ENCODE peak calls at places on chromosomes 11 and 22, in six cellular contexts. One of them, this sample, is unnamed.

GRCh38 chr22:42041784-42042183 is 28.8 kb downstream of the NAGA start:
- DNase-seq in brain microvascular endothelial cell: no peak
- DNase-seq in thoracic aorta: no peak
- DNase-seq in IMR-90: no peak
- DNase-seq in psoas muscle: no peak
- DNase-seq in BJ: no peak
- DNase-seq in this sample: no peak

GRCh38 chr11:11265994-11266606 is 87.0 kb downstream of the CSNK2A3 start:
- DNase-seq in brain microvascular endothelial cell: peak
- DNase-seq in thoracic aorta: no peak
- DNase-seq in IMR-90: peak
- DNase-seq in psoas muscle: peak
- DNase-seq in BJ: no peak
- DNase-seq in this sample: no peak

GRCh38 chr22:40345271-40345670 is 1.0 kb upstream of the ADSL start:
- DNase-seq in brain microvascular endothelial cell: no peak
- DNase-seq in thoracic aorta: no peak
- DNase-seq in IMR-90: peak
- DNase-seq in psoas muscle: peak
- DNase-seq in BJ: no peak
- DNase-seq in this sample: no peak

GRCh38 chr11:123590296-123590912 is 64.0 kb downstream of the SCN3B start:
- DNase-seq in brain microvascular endothelial cell: peak
- DNase-seq in thoracic aorta: no peak
- DNase-seq in IMR-90: peak
- DNase-seq in psoas muscle: peak
- DNase-seq in BJ: peak
- DNase-seq in this sample: peak

GRCh38 chr11:444397-445144 is 2.8 kb upstream of the ANO9 start:
- DNase-seq in brain microvascular endothelial cell: no peak
- DNase-seq in thoracic aorta: no peak
- DNase-seq in IMR-90: peak
- DNase-seq in psoas muscle: peak
- DNase-seq in BJ: peak
- DNase-seq in this sample: no peak

GRCh38 chr11:45543808-45544422 is 121.5 kb downstream of the CHST1 start:
- DNase-seq in brain microvascular endothelial cell: no peak
- DNase-seq in thoracic aorta: no peak
- DNase-seq in IMR-90: peak
- DNase-seq in psoas muscle: no peak
- DNase-seq in BJ: no peak
- DNase-seq in this sample: no peak

GRCh38 chr11:3707176-3707575 is 36.0 kb upstream of the CHRNA10 start:
- DNase-seq in brain microvascular endothelial cell: no peak
- DNase-seq in thoracic aorta: no peak
- DNase-seq in IMR-90: no peak
- DNase-seq in psoas muscle: no peak
- DNase-seq in BJ: peak
- DNase-seq in this sample: no peak

GRCh38 chr11:88469828-88470227 is 132.3 kb upstream of the CTSC start:
- DNase-seq in brain microvascular endothelial cell: no peak
- DNase-seq in thoracic aorta: no peak
- DNase-seq in IMR-90: peak
- DNase-seq in psoas muscle: no peak
- DNase-seq in BJ: no peak
- DNase-seq in this sample: no peak

DNA sequence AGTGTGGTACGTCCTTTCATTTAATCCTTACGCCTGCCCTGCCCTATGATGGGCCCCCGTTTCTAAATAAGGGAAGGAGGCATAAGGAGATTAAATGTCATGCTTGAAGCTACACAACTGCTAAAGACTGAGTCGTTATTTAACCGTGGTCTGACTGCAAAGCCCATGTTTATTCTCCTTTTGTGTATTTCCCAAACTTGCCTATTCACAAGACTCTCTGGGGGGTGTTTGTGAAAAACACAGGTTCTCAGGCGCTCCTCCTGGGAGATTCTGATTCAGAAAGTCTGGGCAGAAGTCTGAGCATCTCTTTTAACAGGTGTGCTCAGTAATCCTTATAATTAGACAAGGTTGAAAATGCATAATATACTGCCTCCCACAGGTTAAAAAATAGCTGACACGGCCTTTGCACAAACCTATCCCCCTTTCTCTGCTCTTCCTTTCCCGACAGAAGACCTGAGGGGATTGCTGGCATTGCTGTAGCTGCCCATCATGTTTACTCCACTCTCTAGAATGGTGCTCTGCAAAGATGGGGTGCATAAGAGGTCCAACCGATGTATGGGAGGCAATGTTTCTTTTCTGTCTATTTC is 56.4 kb upstream of the ZBTB44 start:
- DNase-seq in brain microvascular endothelial cell: no peak
- DNase-seq in thoracic aorta: no peak
- DNase-seq in IMR-90: no peak
- DNase-seq in psoas muscle: no peak
- DNase-seq in BJ: no peak
- DNase-seq in this sample: no peak
- TF ChIP-seq CTCF in brain microvascular endothelial cell: peak
- TF ChIP-seq CTCF in thoracic aorta: no peak
- TF ChIP-seq CTCF in IMR-90: no peak
- TF ChIP-seq CTCF in psoas muscle: no peak
- TF ChIP-seq CTCF in BJ: no peak
- TF ChIP-seq CTCF in this sample: peak

GRCh38 chr11:61007383-61007970 is 36.0 kb downstream of the CD6 start:
- DNase-seq in brain microvascular endothelial cell: no peak
- DNase-seq in thoracic aorta: no peak
- DNase-seq in IMR-90: no peak
- DNase-seq in psoas muscle: no peak
- DNase-seq in BJ: no peak
- DNase-seq in this sample: no peak

GRCh38 chr11:61008971-61009370 is 37.5 kb downstream of the CD6 start:
- DNase-seq in brain microvascular endothelial cell: no peak
- DNase-seq in thoracic aorta: no peak
- DNase-seq in IMR-90: no peak
- DNase-seq in psoas muscle: no peak
- DNase-seq in BJ: no peak
- DNase-seq in this sample: no peak

GRCh38 chr11:61009392-61010275 is 38.2 kb downstream of the CD6 start:
- DNase-seq in brain microvascular endothelial cell: no peak
- DNase-seq in thoracic aorta: no peak
- DNase-seq in IMR-90: no peak
- DNase-seq in psoas muscle: no peak
- DNase-seq in BJ: no peak
- DNase-seq in this sample: no peak

GRCh38 chr11:61010466-61011238 is 39.2 kb downstream of the CD6 start:
- DNase-seq in brain microvascular endothelial cell: no peak
- DNase-seq in thoracic aorta: no peak
- DNase-seq in IMR-90: no peak
- DNase-seq in psoas muscle: no peak
- DNase-seq in BJ: no peak
- DNase-seq in this sample: no peak

DNA sequence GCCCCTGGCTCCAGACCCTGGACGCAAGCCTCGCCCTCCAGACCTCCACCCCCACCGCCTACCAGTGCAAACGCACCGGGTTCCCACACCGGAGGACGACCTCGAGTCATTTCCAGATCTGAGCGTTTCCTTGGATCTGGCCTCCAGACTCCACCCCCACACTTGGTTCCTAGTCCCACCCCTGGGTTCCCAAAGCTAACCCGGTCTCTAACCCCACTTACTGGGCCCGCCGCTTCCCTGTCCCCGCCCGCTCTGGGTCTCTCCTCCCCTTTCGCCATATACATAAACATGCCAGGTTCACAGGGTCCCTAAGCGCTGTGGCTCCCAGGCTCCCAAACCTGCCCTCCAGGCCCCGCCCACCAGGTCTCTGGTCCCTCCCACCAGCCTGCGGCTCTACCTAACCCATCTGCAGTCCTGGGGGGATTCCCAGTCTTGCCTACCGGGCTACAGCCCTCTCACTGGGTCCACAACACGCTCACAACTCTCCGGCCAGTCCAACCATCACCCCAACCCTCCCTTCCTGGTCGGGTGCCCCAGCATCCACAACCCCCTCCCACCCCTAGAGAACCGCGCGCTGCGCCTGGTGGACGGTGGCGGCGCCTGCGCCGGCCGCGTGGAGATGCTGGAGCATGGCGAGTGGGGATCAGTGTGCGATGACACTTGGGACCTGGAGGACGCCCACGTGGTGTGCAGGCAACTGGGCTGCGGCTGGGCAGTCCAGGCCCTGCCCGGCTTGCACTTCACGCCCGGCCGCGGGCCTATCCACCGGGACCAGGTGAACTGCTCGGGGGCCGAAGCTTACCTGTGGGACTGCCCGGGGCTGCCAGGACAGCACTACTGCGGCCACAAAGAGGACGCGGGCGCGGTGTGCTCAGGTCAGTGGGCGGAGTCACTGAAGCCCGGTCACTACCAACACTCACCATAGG is 36.8 kb downstream of the CD6 start:
- DNase-seq in brain microvascular endothelial cell: no peak
- DNase-seq in thoracic aorta: no peak
- DNase-seq in IMR-90: no peak
- DNase-seq in psoas muscle: no peak
- DNase-seq in BJ: no peak
- DNase-seq in this sample: no peak
- H3K4me3 ChIP-seq in brain microvascular endothelial cell: peak
- H3K4me3 ChIP-seq in thoracic aorta: peak
- H3K4me3 ChIP-seq in IMR-90: no peak
- H3K4me3 ChIP-seq in psoas muscle: peak
- H3K4me3 ChIP-seq in BJ: no peak
- H3K4me3 ChIP-seq in this sample: peak

DNA sequence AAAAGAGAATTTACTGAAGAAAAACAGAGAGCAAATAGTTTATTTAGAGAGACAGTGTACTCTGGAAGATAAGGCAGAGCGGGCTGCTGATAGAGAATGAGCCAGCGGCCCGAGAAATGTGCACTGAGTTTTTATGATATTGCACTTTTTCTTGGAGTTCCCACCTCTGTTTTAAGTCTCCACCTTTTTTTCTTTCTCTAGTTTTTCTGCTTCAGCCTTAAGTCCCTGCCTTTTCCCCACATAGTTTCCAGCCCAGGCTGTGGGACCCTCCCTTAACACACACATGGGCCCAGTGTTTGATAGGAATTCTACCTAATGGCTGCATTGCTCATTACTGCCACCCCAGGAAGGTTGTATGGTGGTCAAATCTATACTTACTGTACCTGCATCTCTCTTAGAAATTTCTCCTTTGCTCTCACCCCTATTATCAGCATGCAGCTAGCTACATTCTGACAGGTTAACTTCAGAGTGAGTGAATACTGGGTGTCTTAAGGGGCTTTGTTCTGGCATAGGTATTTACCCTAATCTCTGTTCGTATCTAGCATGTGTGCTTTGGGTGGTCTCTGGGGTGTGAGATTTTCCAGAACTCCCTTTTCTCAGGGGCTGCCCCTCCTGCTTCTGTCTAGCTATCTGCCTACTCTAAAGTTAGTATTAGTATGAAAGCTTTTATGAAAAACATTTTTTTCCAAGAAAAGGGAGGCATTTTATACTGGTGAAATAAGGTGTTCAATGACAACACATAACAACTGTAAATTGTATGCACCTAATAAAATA is 127.3 kb upstream of the TOP3B start:
- DNase-seq in brain microvascular endothelial cell: no peak
- DNase-seq in thoracic aorta: no peak
- DNase-seq in IMR-90: no peak
- DNase-seq in psoas muscle: no peak
- DNase-seq in BJ: no peak
- DNase-seq in this sample: no peak
- TF ChIP-seq CTCF in brain microvascular endothelial cell: peak
- TF ChIP-seq CTCF in thoracic aorta: no peak
- TF ChIP-seq CTCF in IMR-90: no peak
- TF ChIP-seq CTCF in psoas muscle: no peak
- TF ChIP-seq CTCF in BJ: no peak
- TF ChIP-seq CTCF in this sample: peak

DNA sequence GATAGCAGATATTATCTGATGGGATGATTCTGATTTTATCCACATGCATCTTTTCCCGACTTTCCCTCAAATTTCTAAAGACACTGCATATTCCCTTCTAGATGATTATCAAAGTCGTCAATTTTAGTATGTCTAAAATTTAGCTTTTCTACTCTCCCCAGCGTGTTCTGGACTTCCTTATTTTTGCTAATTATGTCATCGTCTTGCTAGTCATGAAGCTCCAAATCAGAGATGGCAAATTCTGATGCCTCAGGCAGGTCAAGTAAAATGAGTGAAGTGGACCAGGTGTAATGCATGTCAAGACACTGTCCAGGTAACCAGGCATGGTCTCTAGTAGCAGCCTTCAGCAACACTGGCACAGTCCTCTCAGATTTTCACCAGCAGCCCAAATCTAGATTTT is 10.4 kb downstream of the HSD17B12 start:
- DNase-seq in brain microvascular endothelial cell: no peak
- DNase-seq in thoracic aorta: no peak
- DNase-seq in IMR-90: no peak
- DNase-seq in psoas muscle: no peak
- DNase-seq in BJ: no peak
- DNase-seq in this sample: no peak
- H3K4me3 ChIP-seq in brain microvascular endothelial cell: no peak
- H3K4me3 ChIP-seq in thoracic aorta: no peak
- H3K4me3 ChIP-seq in IMR-90: no peak
- H3K4me3 ChIP-seq in psoas muscle: no peak
- H3K4me3 ChIP-seq in BJ: no peak
- H3K4me3 ChIP-seq in this sample: no peak

GRCh38 chr11:5700422-5701064 is 11.0 kb downstream of the TRIM22 start:
- DNase-seq in brain microvascular endothelial cell: no peak
- DNase-seq in thoracic aorta: no peak
- DNase-seq in IMR-90: no peak
- DNase-seq in psoas muscle: no peak
- DNase-seq in BJ: no peak
- DNase-seq in this sample: no peak

GRCh38 chr11:5705688-5706087 is 16.1 kb downstream of the TRIM22 start:
- DNase-seq in brain microvascular endothelial cell: no peak
- DNase-seq in thoracic aorta: no peak
- DNase-seq in IMR-90: peak
- DNase-seq in psoas muscle: no peak
- DNase-seq in BJ: no peak
- DNase-seq in this sample: no peak

GRCh38 chr11:5698281-5698680 is 8.7 kb downstream of the TRIM22 start:
- DNase-seq in brain microvascular endothelial cell: no peak
- DNase-seq in thoracic aorta: no peak
- DNase-seq in IMR-90: no peak
- DNase-seq in psoas muscle: no peak
- DNase-seq in BJ: no peak
- DNase-seq in this sample: no peak

GRCh38 chr11:5701184-5701583 is 11.6 kb downstream of the TRIM22 start:
- DNase-seq in brain microvascular endothelial cell: no peak
- DNase-seq in thoracic aorta: no peak
- DNase-seq in IMR-90: no peak
- DNase-seq in psoas muscle: no peak
- DNase-seq in BJ: no peak
- DNase-seq in this sample: no peak

GRCh38 chr11:5703741-5704536 is 14.3 kb downstream of the TRIM22 start:
- DNase-seq in brain microvascular endothelial cell: no peak
- DNase-seq in thoracic aorta: no peak
- DNase-seq in IMR-90: no peak
- DNase-seq in psoas muscle: no peak
- DNase-seq in BJ: no peak
- DNase-seq in this sample: no peak
- TF ChIP-seq CTCF in brain microvascular endothelial cell: no peak
- TF ChIP-seq CTCF in thoracic aorta: no peak
- TF ChIP-seq CTCF in IMR-90: no peak
- TF ChIP-seq CTCF in psoas muscle: no peak
- TF ChIP-seq CTCF in BJ: no peak
- TF ChIP-seq CTCF in this sample: no peak

This sample was measured in retinal pigment epithelial cell.